ENCODE peak calls at places on chromosome 10, in five cellular contexts. Q is ovary; L is CD8-positive, alpha-beta memory T cell; K is transverse colon; G is hepatocyte. W is an unnamed sample.

GRCh38 chr10:96401036-96401435 is 42.2 kb upstream of the OPALIN start:
- DNase-seq in Q (no peak), L (no peak), K (no peak), G (no peak), W (no peak)

GRCh38 chr10:4512557-4513286 is 313.3 kb upstream of the AKR1E2 start:
- DNase-seq in Q (no peak), L (no peak), K (peak), G (peak), W (no peak)

GRCh38 chr10:22006379-22006884 is 2.9 kb upstream of the DNAJC1 start:
- DNase-seq in Q (no peak), L (no peak), K (no peak), G (no peak), W (no peak)

GRCh38 chr10:122565766-122566206 is 5.2 kb downstream of the DMBT1 start:
- DNase-seq in Q (peak), L (peak), K (peak), G (peak), W (peak)

GRCh38 chr10:3491571-3491970 is 293.4 kb downstream of the KLF6 start:
- DNase-seq in Q (no peak), L (no peak), K (no peak), G (no peak), W (no peak)

GRCh38 chr10:113476191-113476590 is 76.7 kb upstream of the HABP2 start:
- DNase-seq in Q (no peak), L (no peak), K (no peak), G (no peak), W (no peak)

GRCh38 chr10:329361-330099 is 194.3 kb downstream of the ZMYND11 start:
- DNase-seq in Q (peak), L (no peak), K (peak), G (peak), W (peak)

GRCh38 chr10:2985729-2986232 is 81.6 kb upstream of the PFKP start:
- DNase-seq in Q (no peak), L (no peak), K (peak), G (peak), W (no peak)

GRCh38 chr10:127426746-127427145 is 122.4 kb upstream of the NPS start:
- DNase-seq in Q (no peak), L (no peak), K (no peak), G (no peak), W (no peak)

GRCh38 chr10:100341953-100342626 is 4.9 kb upstream of the SCD start:
- DNase-seq in Q (peak), L (peak), K (peak), G (peak), W (no peak)

GRCh38 chr10:113626809-113627370 is 37.0 kb downstream of the NRAP start:
- DNase-seq in Q (no peak), L (no peak), K (no peak), G (no peak), W (no peak)

GRCh38 chr10:114000461-114000860 is 43.2 kb upstream of the ADRB1 start:
- DNase-seq in Q (no peak), L (no peak), K (no peak), G (no peak), W (no peak)

GRCh38 chr10:62582098-62582705 is 208.0 kb downstream of the ZNF365 start:
- DNase-seq in Q (no peak), L (no peak), K (no peak), G (no peak), W (no peak)

GRCh38 chr10:72803119-72803505 is 90.4 kb upstream of the OIT3 start:
- DNase-seq in Q (no peak), L (no peak), K (no peak), G (no peak), W (no peak)

GRCh38 chr10:110324805-110325280 is 20.1 kb upstream of the SMNDC1 start:
- DNase-seq in Q (no peak), L (no peak), K (no peak), G (no peak), W (no peak)
- H3K27ac ChIP-seq in Q (no peak), L (no peak), K (no peak), G (peak), W (no peak)

DNA sequence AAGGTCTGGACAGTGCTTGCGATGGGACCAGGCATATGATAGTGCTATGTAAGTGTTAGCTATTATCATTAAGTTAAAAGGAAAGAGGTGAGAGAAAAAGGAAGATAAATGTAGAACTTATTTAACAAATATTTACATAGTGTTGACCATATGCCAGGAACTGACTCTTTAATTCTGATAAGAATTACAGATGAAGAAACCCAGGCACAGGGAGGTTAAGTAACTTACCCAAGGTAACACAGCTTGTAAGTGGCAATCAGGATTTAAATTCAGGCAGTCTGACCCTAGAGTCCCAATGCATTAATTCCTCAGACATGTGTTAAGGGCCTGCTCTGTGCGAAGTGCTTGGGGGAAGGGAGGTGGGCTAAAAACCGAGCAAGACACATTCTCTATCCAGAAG is 11.1 kb downstream of the FFAR4 start:
- DNase-seq in Q (no peak), L (no peak), K (no peak), G (no peak), W (no peak)
- H3K27ac ChIP-seq in Q (no peak), L (no peak), K (peak), G (peak), W (no peak)

GRCh38 chr10:49505076-49505475 is 33.8 kb downstream of the ERCC6 start:
- DNase-seq in Q (no peak), L (no peak), K (no peak), G (no peak), W (no peak)

GRCh38 chr10:49508654-49509053 is 30.3 kb downstream of the ERCC6 start:
- DNase-seq in Q (no peak), L (no peak), K (no peak), G (no peak), W (no peak)

GRCh38 chr10:49509904-49510303 is 29.0 kb downstream of the ERCC6 start:
- DNase-seq in Q (no peak), L (no peak), K (no peak), G (no peak), W (no peak)

GRCh38 chr10:49505589-49505988 is 33.3 kb downstream of the ERCC6 start:
- DNase-seq in Q (no peak), L (no peak), K (no peak), G (no peak), W (no peak)

GRCh38 chr10:49508249-49508648 is 30.7 kb downstream of the ERCC6 start:
- DNase-seq in Q (no peak), L (no peak), K (no peak), G (no peak), W (no peak)
- H3K27ac ChIP-seq in Q (no peak), L (no peak), K (no peak), G (no peak), W (no peak)

DNA sequence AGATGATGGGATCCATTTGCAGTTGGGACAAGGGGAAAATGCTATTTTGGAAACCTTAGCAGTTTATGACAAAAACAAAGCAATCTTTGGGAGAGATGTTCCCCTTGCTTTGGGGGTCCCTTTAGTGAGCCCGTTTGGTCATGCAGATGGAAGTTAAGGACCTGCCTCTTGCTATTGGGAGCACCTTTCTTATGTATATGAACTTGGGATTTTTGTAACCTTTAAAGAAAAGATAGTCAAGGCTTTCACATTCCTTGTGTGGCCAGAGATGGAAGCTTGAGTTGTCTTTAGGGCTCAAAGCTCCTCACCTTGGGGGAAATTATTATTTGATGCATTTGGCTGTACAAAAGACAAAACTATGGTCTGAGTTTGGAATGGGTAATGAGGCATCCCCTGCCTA is 179.0 kb upstream of the PLPP4 start:
- DNase-seq in Q (no peak), L (no peak), K (no peak), G (no peak), W (no peak)
- H3K27ac ChIP-seq in Q (no peak), L (no peak), K (no peak), G (no peak), W (no peak)

GRCh38 chr10:78817361-78817760 is 251.4 kb upstream of the ZMIZ1 start:
- DNase-seq in Q (no peak), L (no peak), K (no peak), G (no peak), W (no peak)
- H3K27ac ChIP-seq in Q (no peak), L (no peak), K (no peak), G (no peak), W (no peak)

DNA sequence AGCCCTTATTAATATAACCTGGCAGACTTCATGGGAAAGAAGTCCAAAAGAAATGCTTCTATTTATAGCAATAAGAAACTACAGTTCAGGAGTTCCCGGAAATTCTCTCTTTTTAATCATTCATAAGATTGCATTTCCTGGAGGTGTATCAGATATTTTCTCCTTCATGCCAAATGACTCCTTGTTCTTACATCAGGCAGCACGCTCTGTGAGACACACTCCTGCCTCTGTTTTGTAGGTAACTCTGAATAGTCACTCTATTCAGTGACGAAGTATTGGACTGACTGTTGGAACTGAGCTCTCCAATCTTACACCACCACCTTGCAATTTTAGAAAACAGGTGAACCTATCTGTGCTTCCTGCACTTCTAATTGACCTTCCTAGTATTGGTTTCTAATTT is 78.7 kb upstream of the MSRB2 start:
- DNase-seq in Q (no peak), L (no peak), K (no peak), G (no peak), W (no peak)
- H3K27ac ChIP-seq in Q (no peak), L (no peak), K (no peak), G (no peak), W (no peak)

DNA sequence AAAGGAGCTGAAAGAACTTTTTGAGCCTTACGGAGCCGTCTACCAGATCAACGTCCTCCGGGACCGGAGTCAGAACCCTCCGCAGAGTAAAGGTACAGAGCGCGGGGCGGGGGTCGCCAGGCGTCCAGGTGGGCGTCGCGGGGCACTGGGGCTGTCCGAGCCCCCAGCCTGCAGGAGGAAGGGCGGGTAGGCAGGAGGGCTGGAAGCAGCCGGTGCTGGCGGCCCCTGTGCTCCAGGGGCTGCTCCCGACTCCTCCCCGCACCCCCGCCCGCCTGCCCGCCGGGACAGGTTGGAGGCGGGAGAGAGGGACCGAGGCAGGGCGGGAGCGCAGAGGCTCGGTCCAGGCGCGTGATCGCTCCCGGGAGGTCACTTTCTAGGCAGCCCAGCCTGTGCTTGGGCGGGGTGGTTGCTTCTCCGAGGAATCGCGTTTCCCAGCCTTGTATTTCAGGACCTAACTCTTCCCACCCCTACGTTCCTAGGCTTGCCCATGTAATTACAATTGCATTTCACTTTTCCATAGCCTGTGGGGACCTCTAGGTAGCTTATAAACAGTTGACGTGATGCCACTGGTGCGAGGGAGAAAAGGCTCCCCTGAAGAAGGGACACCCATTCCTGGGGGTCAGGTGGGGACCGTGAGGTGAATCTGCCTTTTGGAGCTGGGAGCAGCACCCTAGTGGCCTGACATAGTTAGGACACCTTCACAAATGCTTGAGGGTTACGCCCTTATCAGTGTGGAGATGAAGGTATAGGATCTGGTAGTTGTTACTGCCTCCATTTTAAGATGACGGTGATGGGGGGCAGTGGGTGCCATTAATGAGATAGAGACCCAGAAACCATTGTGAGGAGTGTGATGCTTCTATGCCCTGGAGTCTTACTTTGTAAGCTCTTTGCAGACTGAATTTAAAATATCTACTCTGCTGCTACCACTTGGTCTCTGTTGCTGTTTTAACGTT is 148.2 kb downstream of the CELF2 start:
- DNase-seq in Q (peak), L (peak), K (peak), G (peak), W (no peak)
- H3K27ac ChIP-seq in Q (peak), L (peak), K (peak), G (no peak), W (peak)

GRCh38 chr10:73865459-73866442 is 8.6 kb downstream of the CAMK2G start:
- DNase-seq in Q (no peak), L (peak), K (peak), G (no peak), W (no peak)
- H3K27ac ChIP-seq in Q (no peak), L (peak), K (peak), G (no peak), W (peak)

DNA sequence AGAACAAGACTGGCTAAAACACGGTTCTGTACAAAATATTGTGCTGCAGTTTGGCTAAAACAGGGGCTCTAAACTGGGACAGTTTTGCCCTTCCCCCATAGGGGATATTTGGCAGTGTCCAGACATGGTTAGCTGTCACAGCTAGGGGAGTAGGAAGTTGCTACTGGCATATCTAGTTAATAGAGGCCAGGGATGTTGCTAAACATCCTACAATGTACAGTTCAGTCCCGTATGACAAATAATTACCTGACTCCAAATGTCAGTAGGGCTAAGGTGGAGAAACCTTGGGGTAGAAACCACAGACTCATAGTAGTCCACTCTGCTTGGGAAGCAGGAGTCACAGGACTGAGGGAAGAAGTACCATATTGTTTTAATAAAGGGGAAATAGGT is 39.8 kb downstream of the WBP1L start:
- DNase-seq in Q (no peak), L (no peak), K (no peak), G (no peak), W (no peak)
- H3K27ac ChIP-seq in Q (peak), L (no peak), K (peak), G (peak), W (peak)

GRCh38 chr10:71211053-71211452 is 1.3 kb upstream of the UNC5B start:
- DNase-seq in Q (no peak), L (no peak), K (no peak), G (no peak), W (no peak)

GRCh38 chr10:71213127-71213616 is 802 bp downstream of the UNC5B start:
- DNase-seq in Q (peak), L (no peak), K (peak), G (peak), W (no peak)

GRCh38 chr10:71211759-71212248 is 566 bp upstream of the UNC5B start:
- DNase-seq in Q (no peak), L (no peak), K (no peak), G (no peak), W (no peak)

GRCh38 chr10:71213761-71214440 is 1.5 kb downstream of the UNC5B start:
- DNase-seq in Q (no peak), L (no peak), K (peak), G (peak), W (no peak)

DNA sequence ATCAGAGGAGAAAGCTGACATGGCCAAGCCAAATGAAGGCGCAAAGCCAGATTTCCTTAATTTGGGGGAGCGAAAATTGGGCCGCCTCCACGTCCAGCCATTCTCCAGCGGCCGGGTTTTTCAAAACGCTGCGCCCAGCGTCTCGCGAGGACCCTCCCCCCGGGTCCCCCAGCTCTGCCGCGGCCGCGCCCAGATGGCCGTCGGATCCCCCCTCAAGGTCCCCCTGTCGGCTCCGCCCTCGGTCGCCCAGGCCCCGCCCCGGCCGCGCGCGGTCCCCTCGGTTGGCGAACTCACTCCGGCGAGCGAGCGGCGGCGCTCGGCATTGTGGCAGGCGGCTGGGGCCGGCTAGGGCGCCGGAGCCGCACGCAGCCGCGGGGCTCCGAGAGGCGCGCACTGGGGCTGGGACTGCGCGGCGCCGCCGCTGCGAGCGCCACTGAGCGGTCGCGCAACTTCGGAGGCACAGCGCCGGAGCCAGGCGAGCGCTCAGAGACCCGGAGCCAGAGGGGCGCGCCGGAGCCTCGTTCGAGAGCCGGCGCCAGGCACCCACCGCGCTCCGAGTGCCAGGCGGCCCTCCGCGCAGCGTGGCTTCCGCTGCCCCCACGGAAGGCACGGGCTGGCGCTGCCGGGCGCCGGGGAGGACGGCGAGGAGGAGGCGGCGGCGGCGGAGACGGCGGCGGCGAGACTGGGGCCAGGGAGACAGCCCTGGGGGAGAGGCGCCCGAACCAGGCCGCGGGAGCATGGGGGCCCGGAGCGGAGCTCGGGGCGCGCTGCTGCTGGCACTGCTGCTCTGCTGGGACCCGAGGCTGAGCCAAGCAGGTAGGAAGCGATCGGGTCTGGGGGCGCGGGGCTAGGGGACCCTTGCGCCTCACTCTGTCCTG is at the start of gene UNC5B:
- DNase-seq in Q (peak), L (no peak), K (peak), G (peak), W (peak)
- H3K27ac ChIP-seq in Q (peak), L (no peak), K (peak), G (peak), W (peak)

W was measured in caudate nucleus.